ENCODE peak calls at places on chromosomes 16 and 17, in five cellular contexts. Q, O, I, A and V are unnamed samples.

GRCh38 chr16:49014300-49015188 is 267.1 kb downstream of the CBLN1 start:
- DNase-seq in I (no peak), A (no peak), O (no peak), Q (no peak), V (no peak)

GRCh38 chr17:4436846-4437245 is 3.1 kb downstream of the SPNS3 start:
- DNase-seq in O (no peak), I (no peak), A (no peak), Q (no peak), V (no peak)

GRCh38 chr16:80164881-80165280 is 375.9 kb upstream of the DYNLRB2 start:
- DNase-seq in O (no peak), A (no peak), I (no peak), Q (no peak), V (no peak)

GRCh38 chr16:29809850-29810698 is 1.9 kb upstream of the PRRT2 start:
- DNase-seq in Q (no peak), A (no peak), I (no peak), O (no peak), V (no peak)

GRCh38 chr16:85396879-85397871 is 215.9 kb upstream of the GSE1 start:
- DNase-seq in O (no peak), I (no peak), Q (peak; percentile 36), A (no peak), V (peak; percentile 15)

GRCh38 chr16:59324462-59324861 is 590.3 kb upstream of the GOT2 start:
- DNase-seq in O (no peak), Q (no peak), A (no peak), I (no peak), V (no peak)

GRCh38 chr17:8224891-8225812 is 14.8 kb upstream of the AURKB start:
- DNase-seq in I (no peak), O (no peak), A (no peak), Q (no peak), V (no peak)

GRCh38 chr17:40499551-40500189 is 1.8 kb downstream of the TNS4 start:
- DNase-seq in Q (peak; percentile 37), I (no peak), A (peak; percentile 37), O (peak; percentile 90), V (peak; percentile 89)

GRCh38 chr17:79621151-79621940 is 10.5 kb upstream of the RBFOX3 start:
- DNase-seq in A (no peak), Q (peak; percentile 38), I (no peak), O (peak; percentile 9), V (peak; percentile 4)

GRCh38 chr17:79776378-79777165 is 1.4 kb upstream of the CBX2 start:
- DNase-seq in I (no peak), A (no peak), Q (no peak), O (no peak), V (no peak)

GRCh38 chr16:54946909-54947308 is 16.2 kb downstream of the IRX5 start:
- DNase-seq in Q (no peak), A (no peak), O (no peak), I (no peak), V (no peak)

GRCh38 chr16:76653390-76654026 is 376.3 kb downstream of the CNTNAP4 start:
- DNase-seq in O (no peak), Q (no peak), A (no peak), I (no peak), V (no peak)

GRCh38 chr16:52770828-52771227 is 223.9 kb upstream of the TOX3 start:
- DNase-seq in I (no peak), O (no peak), Q (no peak), A (no peak), V (no peak)

GRCh38 chr17:34401165-34401564 is 38.1 kb upstream of the CCL1 start:
- DNase-seq in Q (no peak), I (no peak), O (no peak), A (no peak), V (no peak)

GRCh38 chr17:69093279-69093789 is 32.6 kb upstream of the ABCA9 start:
- DNase-seq in I (no peak), O (no peak), Q (no peak), A (no peak), V (no peak)

GRCh38 chr17:71975998-71976649 is 144.7 kb upstream of the SOX9 start:
- DNase-seq in A (no peak), I (no peak), O (peak; percentile 87), Q (no peak), V (peak; percentile 80)

GRCh38 chr17:81961087-81961514 is at the start of gene NOTUM:
- DNase-seq in A (no peak), O (no peak), I (no peak), Q (no peak), V (no peak)

GRCh38 chr17:44844390-44844830 is 3.3 kb upstream of the HIGD1B start:
- DNase-seq in O (peak; percentile 79), A (no peak), Q (no peak), I (no peak), V (peak; percentile 61)

GRCh38 chr16:31063495-31063842 is 10.6 kb downstream of the ZNF668 start:
- DNase-seq in I (no peak), Q (no peak), O (no peak), A (no peak), V (no peak)

GRCh38 chr17:47072881-47073280 is 93.8 kb upstream of the RPRML start:
- DNase-seq in A (no peak), Q (peak; percentile 49), O (peak; percentile 44), I (no peak), V (no peak)

GRCh38 chr17:58818654-58819053 is 63.0 kb downstream of the PPM1E start:
- DNase-seq in I (no peak), A (no peak), Q (no peak), O (no peak), V (no peak)

GRCh38 chr17:69499301-69499700 is 84.8 kb downstream of the MAP2K6 start:
- DNase-seq in I (no peak), A (no peak), O (no peak), Q (no peak), V (no peak)

GRCh38 chr16:70252355-70252988 is 732 bp upstream of the EXOSC6 start:
- DNase-seq in A (no peak), I (no peak), Q (no peak), O (no peak), V (no peak)

GRCh38 chr17:82938486-82939212 is 98.8 kb upstream of the ZNF750 start:
- DNase-seq in I (no peak), A (no peak), O (no peak), Q (no peak), V (peak; percentile 7)

GRCh38 chr17:76407509-76407908 is 23.1 kb downstream of the SPHK1 start:
- DNase-seq in Q (no peak), I (no peak), O (peak; percentile 19), A (no peak), V (no peak)

GRCh38 chr17:58329035-58329807 is 626 bp upstream of the TSPOAP1 start:
- DNase-seq in O (peak; percentile 51), A (no peak), Q (peak; percentile 93), I (no peak), V (peak; percentile 30)

GRCh38 chr16:3863587-3863986 is 16.9 kb downstream of the CREBBP start:
- DNase-seq in Q (no peak), I (no peak), O (no peak), A (no peak), V (no peak)

GRCh38 chr17:44916781-44917241 is 1.5 kb upstream of the GFAP start:
- DNase-seq in Q (no peak), I (no peak), A (no peak), O (peak; percentile 82), V (peak; percentile 73)

GRCh38 chr17:78767806-78768205 is 14.3 kb downstream of the CYTH1 start:
- DNase-seq in O (no peak), Q (no peak), I (no peak), A (no peak), V (no peak)

GRCh38 chr16:35306915-35307314 is 1847.5 kb downstream of the TP53TG3F start:
- DNase-seq in I (no peak), Q (no peak), A (no peak), O (no peak), V (no peak)

GRCh38 chr16:27429330-27429871 is 27.4 kb downstream of the IL21R start:
- DNase-seq in O (no peak), A (no peak), I (no peak), Q (peak; percentile 0), V (no peak)

GRCh38 chr16:81767987-81768592 is 11.0 kb upstream of the PLCG2 start:
- DNase-seq in Q (no peak), O (no peak), I (no peak), A (no peak), V (no peak)

GRCh38 chr16:66367968-66368891 is 1.7 kb downstream of the CDH5 start:
- DNase-seq in O (peak; percentile 49), I (no peak), Q (no peak), A (no peak), V (peak; percentile 39)